ENCODE peak calls at places on chromosome 7, in ten cellular contexts. R is body of pancreas, O is Peyer's patch, P is GM23338, G is thyroid gland, A is uterus, W is heart left ventricle, U is NT2/D1, T is transverse colon, D is fibroblast of lung. Y is an unnamed sample.

GRCh38 chr7:5634107-5634950 is 147.1 kb downstream of the RNF216 start:
- DNase-seq in D (peak; percentile 89), T (peak; percentile 65), R (peak; percentile 42), G (peak; percentile 92), W (peak; percentile 77), O (no peak), A (peak; percentile 76), P (peak; percentile 83), U (no peak), Y (no peak)

GRCh38 chr7:135706038-135706742 is 21.8 kb downstream of the SLC13A4 start:
- DNase-seq in D (peak; percentile 14), W (no peak), A (no peak), P (no peak), G (no peak), T (no peak), O (no peak), U (no peak), R (no peak), Y (no peak)

GRCh38 chr7:24325708-24326107 is 41.7 kb downstream of the NPY start:
- DNase-seq in R (no peak), G (no peak), W (no peak), P (no peak), D (no peak), T (no peak), U (no peak), O (no peak), A (no peak), Y (no peak)

GRCh38 chr7:152424348-152425108 is 11.3 kb downstream of the KMT2C start:
- DNase-seq in R (no peak), P (no peak), D (no peak), G (no peak), O (no peak), U (no peak), W (no peak), A (no peak), T (no peak), Y (no peak)

GRCh38 chr7:19674266-19674960 is 34.4 kb downstream of the POLR1F start:
- DNase-seq in G (no peak), O (no peak), U (no peak), T (no peak), D (no peak), R (no peak), A (no peak), P (peak; percentile 31), W (no peak), Y (no peak)

GRCh38 chr7:152571031-152571430 is 104.9 kb downstream of the XRCC2 start:
- DNase-seq in U (no peak), P (no peak), W (no peak), T (no peak), R (no peak), A (no peak), D (no peak), G (no peak), O (no peak), Y (no peak)

GRCh38 chr7:2719007-2719406 is 31.0 kb downstream of the AMZ1 start:
- DNase-seq in T (no peak), R (no peak), G (peak; percentile 21), A (no peak), W (no peak), U (peak; percentile 42), P (peak; percentile 78), D (no peak), O (no peak), Y (peak; percentile 38)

GRCh38 chr7:99092064-99092720 is 51.7 kb downstream of the SMURF1 start:
- DNase-seq in W (no peak), R (peak; percentile 89), T (no peak), U (no peak), P (no peak), O (no peak), A (no peak), D (no peak), G (no peak), Y (no peak)

GRCh38 chr7:28347462-28347861 is 64.9 kb upstream of the CREB5 start:
- DNase-seq in A (no peak), D (peak; percentile 97), W (no peak), O (no peak), P (no peak), U (no peak), R (no peak), T (no peak), G (no peak), Y (no peak)

GRCh38 chr7:101402081-101402779 is 39.6 kb downstream of the COL26A1 start:
- DNase-seq in D (no peak), R (peak; percentile 69), A (no peak), P (peak; percentile 98), O (no peak), G (peak; percentile 67), U (peak; percentile 88), T (no peak), W (no peak), Y (no peak)

GRCh38 chr7:23472046-23472445 is 1.8 kb upstream of the IGF2BP3 start:
- DNase-seq in R (no peak), D (no peak), T (no peak), P (no peak), O (no peak), W (no peak), G (no peak), U (no peak), A (no peak), Y (no peak)

GRCh38 chr7:35906191-35906908 is 105.5 kb downstream of the SEPTIN7 start:
- DNase-seq in O (no peak), P (peak; percentile 79), R (peak; percentile 78), W (peak; percentile 31), U (peak; percentile 84), A (peak; percentile 74), D (peak; percentile 86), T (peak; percentile 57), G (peak; percentile 53), Y (peak; percentile 78)

GRCh38 chr7:30459591-30460245 is 18.9 kb downstream of the NOD1 start:
- DNase-seq in A (peak; percentile 89), P (no peak), W (peak; percentile 68), G (peak; percentile 40), D (peak; percentile 99), O (no peak), T (peak; percentile 74), U (no peak), R (peak; percentile 45), Y (no peak)

GRCh38 chr7:104453190-104453589 is 124.8 kb downstream of the LHFPL3 start:
- DNase-seq in T (no peak), G (no peak), O (no peak), A (no peak), R (no peak), U (no peak), D (no peak), P (peak; percentile 76), W (no peak), Y (no peak)

GRCh38 chr7:126988022-126988421 is 264.7 kb downstream of the GRM8 start:
- DNase-seq in D (no peak), U (no peak), O (no peak), W (no peak), G (no peak), R (no peak), T (no peak), P (no peak), A (no peak), Y (no peak)
- H3K27me3 ChIP-seq in D (no peaks in the 10 kb centered on the region), U (no peaks in the 10 kb centered on the region), O (no peaks in the 10 kb centered on the region), W (no peaks in the 10 kb centered on the region), G (no peaks in the 10 kb centered on the region), R (no peaks in the 10 kb centered on the region), T (no peaks in the 10 kb centered on the region), P (no peaks in the 10 kb centered on the region), A (no peaks in the 10 kb centered on the region), Y (no peaks in the 10 kb centered on the region)

GRCh38 chr7:51227861-51228260 is 88.7 kb downstream of the COBL start:
- DNase-seq in W (no peak), T (no peak), G (no peak), D (no peak), R (no peak), U (no peak), O (no peak), A (no peak), P (no peak), Y (no peak)

GRCh38 chr7:51229106-51229537 is 87.5 kb downstream of the COBL start:
- DNase-seq in W (no peak), U (no peak), R (no peak), P (no peak), T (no peak), O (no peak), D (no peak), A (no peak), G (no peak), Y (no peak)

GRCh38 chr7:51229620-51230323 is 86.8 kb downstream of the COBL start:
- DNase-seq in G (no peak), P (no peak), D (no peak), R (no peak), W (no peak), O (no peak), U (no peak), T (no peak), A (no peak), Y (no peak)

GRCh38 chr7:51226916-51227535 is 89.6 kb downstream of the COBL start:
- DNase-seq in O (no peak), D (no peak), A (no peak), U (no peak), R (no peak), W (no peak), T (no peak), P (no peak), G (no peak), Y (no peak)

GRCh38 chr7:51228386-51228958 is 88.1 kb downstream of the COBL start:
- DNase-seq in O (no peak), D (no peak), P (no peak), T (no peak), A (no peak), G (no peak), W (no peak), R (no peak), U (no peak), Y (no peak)
- H3K4me1 ChIP-seq in O (no peaks in the 10 kb centered on the region), D (no peaks in the 10 kb centered on the region), P (peaks cover 32% of the 10 kb centered on the region), T (peaks cover 13% of the 10 kb centered on the region), A (no peaks in the 10 kb centered on the region), G (no peaks in the 10 kb centered on the region), W (no peaks in the 10 kb centered on the region), R (peaks cover 11% of the 10 kb centered on the region), U (peaks cover 5% of the 10 kb centered on the region), Y (no peaks in the 10 kb centered on the region)

GRCh38 chr7:7536396-7537019 is 835 bp upstream of the COL28A1 start:
- DNase-seq in P (no peak), R (no peak), D (no peak), W (no peak), U (no peak), G (no peak), A (no peak), O (no peak), T (no peak), Y (no peak)
- H3K27me3 ChIP-seq in P (no peaks in the 10 kb centered on the region), R (no peaks in the 10 kb centered on the region), D (no peaks in the 10 kb centered on the region), W (no peaks in the 10 kb centered on the region), U (no peaks in the 10 kb centered on the region), G (no peaks in the 10 kb centered on the region), A (no peaks in the 10 kb centered on the region), O (no peaks in the 10 kb centered on the region), T (no peaks in the 10 kb centered on the region), Y (no peaks in the 10 kb centered on the region)

GRCh38 chr7:22343612-22344011 is 13.3 kb downstream of the RAPGEF5 start:
- DNase-seq in G (no peak), P (no peak), D (no peak), U (no peak), A (no peak), R (no peak), W (no peak), O (no peak), T (no peak), Y (no peak)
- H3K4me1 ChIP-seq in G (no peaks in the 10 kb centered on the region), P (peaks cover 32% of the 10 kb centered on the region), D (no peaks in the 10 kb centered on the region), U (no peaks in the 10 kb centered on the region), A (no peaks in the 10 kb centered on the region), R (peaks cover 80% of the 10 kb centered on the region), W (no peaks in the 10 kb centered on the region), O (no peaks in the 10 kb centered on the region), T (peaks cover 36% of the 10 kb centered on the region), Y (no peaks in the 10 kb centered on the region)